ENCODE peak calls at places on chromosomes 13 and 19, in five cellular contexts. M, U, D, T and C are unnamed samples.

GRCh38 chr19:16677060-16677459 is 16.1 kb downstream of the TMEM38A start:
- DNase-seq in M (no peak), D (no peak), U (no peak), T (no peak), C (no peak)

GRCh38 chr13:73740681-73741080 is 393.5 kb downstream of the KLF12 start:
- DNase-seq in M (no peak), D (no peak), U (no peak), T (no peak), C (no peak)

GRCh38 chr13:76820759-76821158 is 65.4 kb downstream of the KCTD12 start:
- DNase-seq in D (no peak), T (no peak), M (no peak), U (no peak), C (no peak)

GRCh38 chr13:103898481-103898880 is 832.3 kb upstream of the SLC10A2 start:
- DNase-seq in T (no peak), U (no peak), D (no peak), M (no peak), C (no peak)

GRCh38 chr13:105565328-105565727 is 970.1 kb downstream of the EFNB2 start:
- DNase-seq in M (no peak), T (no peak), U (no peak), D (no peak), C (no peak)

GRCh38 chr19:46068345-46069258 is 27.8 kb upstream of the IGFL4 start:
- DNase-seq in M (no peak), D (peak; percentile 92), U (no peak), T (no peak), C (no peak)

GRCh38 chr19:56746367-56746766 is 74.8 kb upstream of the ZNF835 start:
- DNase-seq in U (no peak), T (no peak), D (no peak), M (no peak), C (no peak)

GRCh38 chr19:51333836-51334460 is 8.0 kb downstream of the VSIG10L start:
- DNase-seq in T (no peak), M (peak; percentile 58), U (no peak), D (no peak), C (no peak)

GRCh38 chr13:30752201-30752797 is 17.0 kb downstream of the ALOX5AP start:
- DNase-seq in M (no peak), U (no peak), D (no peak), T (no peak), C (no peak)

GRCh38 chr19:12983091-12983490 is 12.2 kb upstream of the NFIX start:
- DNase-seq in D (no peak), M (no peak), U (no peak), T (no peak), C (no peak)

GRCh38 chr19:30799854-30800755 is 427.9 kb downstream of the ZNF536 start:
- DNase-seq in T (peak; percentile 90), D (peak; percentile 3), M (no peak), U (peak; percentile 29), C (peak; percentile 49)

GRCh38 chr19:44611812-44612295 is 1.5 kb upstream of the IGSF23 start:
- DNase-seq in M (no peak), T (no peak), U (no peak), D (peak; percentile 82), C (no peak)

GRCh38 chr19:11361037-11361770 is 6.0 kb downstream of the PLPPR2 start:
- DNase-seq in U (no peak), D (no peak), T (peak; percentile 100), M (peak; percentile 74), C (no peak)

GRCh38 chr19:11673608-11674041 is 65.1 kb downstream of the ZNF823 start:
- DNase-seq in M (no peak), U (no peak), T (peak; percentile 80), D (peak; percentile 68), C (no peak)

GRCh38 chr19:51799311-51799997 is 4.5 kb downstream of the FPR3 start:
- DNase-seq in T (no peak), U (no peak), M (peak; percentile 14), D (peak; percentile 35), C (no peak)

GRCh38 chr19:6531163-6531955 is 533 bp downstream of the TNFSF9 start:
- DNase-seq in U (no peak), D (no peak), T (no peak), M (no peak), C (no peak)

GRCh38 chr19:58557253-58558065 is 952 bp downstream of the UBE2M start:
- DNase-seq in T (no peak), U (no peak), M (no peak), D (no peak), C (no peak)

GRCh38 chr19:29840066-29840950 is 28.5 kb downstream of the CCNE1 start:
- DNase-seq in T (no peak), D (no peak), U (no peak), M (no peak), C (no peak)

GRCh38 chr13:51645154-51645650 is 60.9 kb downstream of the WDFY2 start:
- DNase-seq in D (no peak), T (no peak), U (no peak), M (no peak), C (no peak)

GRCh38 chr19:10420444-10421239 is at the start of gene PDE4A:
- DNase-seq in T (peak; percentile 80), M (peak; percentile 73), D (no peak), U (no peak), C (peak; percentile 56)

GRCh38 chr13:90455861-90456260 is 891.6 kb upstream of the MIR17HG start:
- DNase-seq in U (no peak), M (no peak), D (no peak), T (no peak), C (no peak)

GRCh38 chr13:51549050-51549449 is 35.2 kb upstream of the WDFY2 start:
- DNase-seq in T (no peak), M (no peak), D (peak; percentile 33), U (no peak), C (no peak)

GRCh38 chr13:26502826-26503225 is 54.7 kb upstream of the WASF3 start:
- DNase-seq in D (no peak), T (no peak), U (no peak), M (no peak), C (no peak)

GRCh38 chr13:25679154-25679553 is 307.4 kb downstream of the ATP8A2 start:
- DNase-seq in U (no peak), T (no peak), M (no peak), D (no peak), C (no peak)

GRCh38 chr19:37654833-37655688 is at the start of gene ZFP30:
- DNase-seq in D (peak; percentile 81), T (peak; percentile 85), U (peak; percentile 64), M (peak; percentile 91), C (peak; percentile 53)

GRCh38 chr19:12772323-12772722 is 3.0 kb downstream of the HOOK2 start:
- DNase-seq in D (no peak), T (no peak), U (no peak), M (no peak), C (no peak)

GRCh38 chr19:48186541-48186991 is 16.1 kb downstream of the ZSWIM9 start:
- DNase-seq in U (no peak), D (no peak), M (no peak), T (no peak), C (no peak)

GRCh38 chr13:79440958-79441553 is 35.0 kb upstream of the RBM26 start:
- DNase-seq in M (no peak), T (no peak), D (no peak), U (no peak), C (no peak)

GRCh38 chr19:8238251-8238650 is 29.1 kb downstream of the CERS4 start:
- DNase-seq in T (no peak), U (no peak), D (no peak), M (no peak), C (no peak)

GRCh38 chr13:105008606-105009005 is 1526.9 kb downstream of the EFNB2 start:
- DNase-seq in D (no peak), T (no peak), U (no peak), M (no peak), C (no peak)

GRCh38 chr19:12867120-12868099 is 13.8 kb downstream of the DNASE2 start:
- DNase-seq in T (peak; percentile 96), D (no peak), M (peak; percentile 84), U (peak; percentile 96), C (peak; percentile 93)

GRCh38 chr19:6069268-6069771 is 41.0 kb downstream of the RFX2 start:
- DNase-seq in M (no peak), T (no peak), D (no peak), U (no peak), C (no peak)

GRCh38 chr19:40803857-40804782 is 5.1 kb downstream of the EGLN2 start:
- DNase-seq in T (no peak), D (peak; percentile 52), M (no peak), U (no peak), C (peak; percentile 58)
- TF ChIP-seq TAF1 in T (no peak), D (no peak), M (no peak), U (no peak), C (no peak)

GRCh38 chr19:4052993-4053422 is 13.7 kb downstream of the ZBTB7A start:
- DNase-seq in D (peak; percentile 36), U (no peak), T (no peak), M (no peak), C (no peak)

GRCh38 chr19:4049432-4049831 is 17.3 kb downstream of the ZBTB7A start:
- DNase-seq in D (no peak), M (no peak), U (no peak), T (no peak), C (no peak)

GRCh38 chr19:4053423-4054324 is 13.0 kb downstream of the ZBTB7A start:
- DNase-seq in U (no peak), D (no peak), T (no peak), M (no peak), C (no peak)

GRCh38 chr19:4052114-4052992 is 14.3 kb downstream of the ZBTB7A start:
- DNase-seq in T (no peak), U (no peak), M (no peak), D (peak; percentile 95), C (no peak)

GRCh38 chr19:4051175-4052101 is 15.3 kb downstream of the ZBTB7A start:
- DNase-seq in T (no peak), U (no peak), D (peak; percentile 44), M (no peak), C (no peak)
- TF ChIP-seq TAF1 in T (no peak), U (no peak), D (no peak), M (no peak), C (no peak)

DNA sequence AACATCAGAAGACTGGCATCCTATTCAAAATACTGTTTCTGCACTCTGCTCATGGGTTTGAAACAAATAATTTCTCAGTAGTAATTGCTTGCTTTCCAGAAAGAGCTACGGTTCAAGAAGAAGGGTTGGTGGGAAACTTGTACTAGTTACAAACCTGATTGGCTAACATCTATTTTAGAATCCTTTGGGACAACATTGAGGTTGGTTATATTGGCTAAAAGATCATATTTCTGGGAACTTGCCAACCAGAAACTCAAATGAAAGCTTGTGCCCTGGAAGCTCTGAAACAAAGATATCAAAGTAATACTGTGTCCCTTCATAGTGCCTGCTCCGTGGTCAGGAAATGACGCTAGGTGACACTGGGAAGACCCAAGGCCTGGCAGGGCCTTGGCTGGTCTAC is 141.7 kb downstream of the LACC1 start:
- DNase-seq in M (no peak), U (no peak), T (no peak), D (no peak), C (no peak)
- TF ChIP-seq TAF1 in M (no peak), U (no peak), T (no peak), D (no peak), C (no peak)

DNA sequence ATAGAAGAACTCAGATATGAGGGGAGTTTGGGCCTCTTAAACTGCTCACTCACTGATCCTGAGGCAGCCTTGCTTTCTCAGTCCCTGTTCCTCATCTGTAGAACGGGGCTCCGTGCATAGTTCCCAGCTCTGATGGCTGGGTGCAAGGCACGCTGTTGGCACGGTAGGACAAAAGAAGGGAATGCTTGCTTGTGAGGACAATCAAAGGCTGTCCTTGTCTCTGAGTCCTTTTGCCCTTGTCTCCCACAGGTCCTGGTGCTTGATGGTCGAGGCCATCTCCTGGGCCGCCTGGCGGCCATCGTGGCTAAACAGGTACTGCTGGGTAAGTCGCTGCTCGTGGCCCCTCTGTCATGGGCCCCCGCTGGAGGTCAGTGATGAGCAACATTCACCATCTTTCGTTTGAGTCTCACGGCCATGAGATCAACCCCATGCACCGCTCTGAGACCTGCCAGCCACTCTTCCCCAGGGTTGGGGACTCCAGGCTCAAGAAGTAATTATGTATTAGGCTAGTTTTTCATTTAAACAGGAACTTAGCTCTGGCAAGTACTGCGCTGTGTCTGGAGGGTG is 2.3 kb downstream of the RPL13A start:
- DNase-seq in M (no peak), D (peak; percentile 75), U (no peak), T (no peak), C (no peak)
- TF ChIP-seq TAF1 in M (no peak), D (peak; percentile 41), U (no peak), T (peak; percentile 25), C (peak; percentile 9)